ENCODE peak calls at places on chromosomes 13 and 19, in seven cellular contexts. M, K, N, Z, I, S and E are unnamed samples.

GRCh38 chr19:50649433-50650391 is at the start of gene C19orf81:
- DNase-seq in M (no peak), K (peak), N (no peak), Z (no peak), I (no peak), S (peak), E (no peak)

GRCh38 chr13:92573467-92574057 is 653.0 kb upstream of the GPC6 start:
- DNase-seq in M (no peak), K (peak), N (no peak), Z (no peak), I (no peak), S (peak), E (no peak)

GRCh38 chr13:85772379-85772778 is 26.8 kb downstream of the SLITRK6 start:
- DNase-seq in M (no peak), K (no peak), N (no peak), Z (no peak), I (no peak), S (no peak), E (no peak)

GRCh38 chr13:94324409-94325147 is 154.9 kb downstream of the DCT start:
- DNase-seq in M (no peak), K (no peak), N (no peak), Z (no peak), I (no peak), S (no peak), E (no peak)

GRCh38 chr19:46213156-46213555 is 16.4 kb upstream of the IGFL1 start:
- DNase-seq in M (no peak), K (no peak), N (no peak), Z (no peak), I (no peak), S (no peak), E (no peak)

GRCh38 chr19:6608950-6609349 is 18.0 kb upstream of the CD70 start:
- DNase-seq in M (no peak), K (no peak), N (no peak), Z (no peak), I (no peak), S (no peak), E (no peak)

GRCh38 chr19:51792932-51793331 is 2.0 kb upstream of the FPR3 start:
- DNase-seq in M (no peak), K (no peak), N (no peak), Z (no peak), I (no peak), S (no peak), E (no peak)

GRCh38 chr19:17677002-17677401 is 11.2 kb downstream of the UNC13A start:
- DNase-seq in M (no peak), K (no peak), N (no peak), Z (no peak), I (no peak), S (no peak), E (no peak)

GRCh38 chr19:39160523-39160861 is 34.9 kb downstream of the PAK4 start:
- DNase-seq in M (peak), K (no peak), N (no peak), Z (no peak), I (no peak), S (no peak), E (no peak)

GRCh38 chr19:16136185-16137067 is 7.1 kb upstream of the HSH2D start:
- DNase-seq in M (no peak), K (no peak), N (no peak), Z (no peak), I (no peak), S (no peak), E (no peak)

GRCh38 chr13:20728579-20729300 is 25.2 kb downstream of the IL17D start:
- DNase-seq in M (no peak), K (no peak), N (no peak), Z (no peak), I (no peak), S (no peak), E (no peak)

GRCh38 chr13:76723551-76724232 is 162.5 kb downstream of the KCTD12 start:
- DNase-seq in M (no peak), K (peak), N (no peak), Z (no peak), I (no peak), S (no peak), E (no peak)

GRCh38 chr19:34960103-34960805 is 3.8 kb downstream of the ZNF792 start:
- DNase-seq in M (no peak), K (no peak), N (no peak), Z (no peak), I (no peak), S (no peak), E (no peak)

GRCh38 chr13:32125221-32125621 is 93.6 kb downstream of the FRY start:
- DNase-seq in M (no peak), K (no peak), N (no peak), Z (no peak), I (no peak), S (no peak), E (no peak)

GRCh38 chr19:12946092-12946845 is 607 bp downstream of the RAD23A start:
- DNase-seq in M (peak), K (peak), N (peak), Z (peak), I (peak), S (peak), E (peak)

GRCh38 chr13:49443689-49444516 is at the start of the genes CAB39L and SETDB2:
- DNase-seq in M (peak), K (peak), N (peak), Z (peak), I (peak), S (peak), E (peak)

GRCh38 chr19:1857648-1858326 is 5.6 kb downstream of the KLF16 start:
- DNase-seq in M (no peak), K (no peak), N (no peak), Z (no peak), I (no peak), S (no peak), E (no peak)

GRCh38 chr13:85236431-85236830 is 562.8 kb downstream of the SLITRK6 start:
- DNase-seq in M (no peak), K (no peak), N (no peak), Z (no peak), I (no peak), S (no peak), E (no peak)

GRCh38 chr13:34678154-34678553 is 263.9 kb upstream of the NBEA start:
- DNase-seq in M (no peak), K (no peak), N (no peak), Z (no peak), I (no peak), S (no peak), E (no peak)

GRCh38 chr13:47859129-47859528 is 141.9 kb downstream of the SUCLA2 start:
- DNase-seq in M (no peak), K (no peak), N (no peak), Z (no peak), I (no peak), S (no peak), E (no peak)

GRCh38 chr13:46871557-46871956 is 25.3 kb downstream of the HTR2A start:
- DNase-seq in M (no peak), K (no peak), N (no peak), Z (no peak), I (no peak), S (no peak), E (no peak)

GRCh38 chr13:51336746-51337145 is 2.7 kb upstream of the SERPINE3 start:
- DNase-seq in M (no peak), K (no peak), N (no peak), Z (no peak), I (no peak), S (no peak), E (no peak)